ENCODE peak calls at places on chromosomes 5 and 9, in five cellular contexts. A is HepG2, D is HL-60, G is GM23338, I is K562. M is an unnamed sample.

GRCh38 chr5:168798065-168799023 is 219.2 kb upstream of the PANK3 start:
- DNase-seq in I (no peak), G (no peak), A (no peak), D (no peak), M (no peak)

GRCh38 chr5:151023651-151024050 is 3.3 kb downstream of the GPX3 start:
- DNase-seq in D (no peak), I (peak), G (no peak), A (no peak), M (no peak)

GRCh38 chr9:98158071-98158791 is 34.2 kb downstream of the CORO2A start:
- DNase-seq in D (no peak), A (peak), G (no peak), I (no peak), M (peak)

GRCh38 chr5:6634327-6634713 is 1.1 kb downstream of the SRD5A1 start:
- DNase-seq in A (no peak), D (peak), I (no peak), G (peak), M (no peak)

GRCh38 chr9:98791147-98792095 is 4.9 kb downstream of the ANKS6 start:
- DNase-seq in A (peak), I (peak), G (peak), D (peak), M (peak)

GRCh38 chr5:390571-391491 is 52.1 kb upstream of the EXOC3 start:
- DNase-seq in I (no peak), A (no peak), D (no peak), G (no peak), M (peak)

GRCh38 chr5:32092938-32093812 is 80.9 kb downstream of the GOLPH3 start:
- DNase-seq in A (peak), I (peak), G (peak), D (peak), M (peak)

GRCh38 chr5:143350790-143351603 is 52.5 kb downstream of the NR3C1 start:
- DNase-seq in I (no peak), D (peak), G (no peak), A (no peak), M (peak)

GRCh38 chr9:37903581-37903830 is 421 bp downstream of the SLC25A51 start:
- DNase-seq in D (peak), G (peak), I (no peak), A (no peak), M (peak)

GRCh38 chr9:137027369-137028012 is 546 bp downstream of the ABCA2 start:
- DNase-seq in G (peak), D (no peak), A (no peak), I (peak), M (no peak)

GRCh38 chr9:81394816-81395215 is 294.5 kb downstream of the TLE1 start:
- DNase-seq in A (no peak), G (no peak), D (no peak), I (no peak), M (no peak)

GRCh38 chr5:33258553-33258952 is 182.2 kb upstream of the TARS1 start:
- DNase-seq in D (no peak), A (no peak), I (no peak), G (no peak), M (no peak)

GRCh38 chr5:71811779-71812178 is 92.7 kb downstream of the CARTPT start:
- DNase-seq in A (no peak), I (no peak), D (no peak), G (no peak), M (no peak)

GRCh38 chr5:132451387-132451786 is 39.2 kb downstream of the IRF1 start:
- DNase-seq in D (no peak), G (no peak), I (no peak), A (no peak), M (no peak)

GRCh38 chr5:59348189-59348588 is 545.3 kb downstream of the PDE4D start:
- DNase-seq in D (no peak), G (peak), I (no peak), A (peak), M (no peak)

GRCh38 chr9:106745457-106745856 is 117.5 kb upstream of the ZNF462 start:
- DNase-seq in G (no peak), I (no peak), A (no peak), D (no peak), M (no peak)

GRCh38 chr9:91905958-91906585 is 44.0 kb downstream of the ROR2 start:
- DNase-seq in I (peak), G (no peak), D (peak), A (no peak), M (peak)

GRCh38 chr5:109649371-109649770 is 40.4 kb upstream of the MAN2A1 start:
- DNase-seq in A (no peak), G (no peak), I (no peak), D (no peak), M (no peak)

GRCh38 chr9:130118841-130119520 is 53.2 kb upstream of the NCS1 start:
- DNase-seq in D (no peak), I (no peak), A (no peak), G (peak), M (no peak)
- TF ChIP-seq REST in D (no peak), I (no peak), A (no peak), G (no peak), M (no peak)

GRCh38 chr9:109320734-109321448 is at the start of gene EPB41L4B:
- DNase-seq in A (peak), G (peak), I (peak), D (peak), M (peak)
- TF ChIP-seq REST in A (peak), G (peak), I (no peak), D (no peak), M (no peak)

DNA sequence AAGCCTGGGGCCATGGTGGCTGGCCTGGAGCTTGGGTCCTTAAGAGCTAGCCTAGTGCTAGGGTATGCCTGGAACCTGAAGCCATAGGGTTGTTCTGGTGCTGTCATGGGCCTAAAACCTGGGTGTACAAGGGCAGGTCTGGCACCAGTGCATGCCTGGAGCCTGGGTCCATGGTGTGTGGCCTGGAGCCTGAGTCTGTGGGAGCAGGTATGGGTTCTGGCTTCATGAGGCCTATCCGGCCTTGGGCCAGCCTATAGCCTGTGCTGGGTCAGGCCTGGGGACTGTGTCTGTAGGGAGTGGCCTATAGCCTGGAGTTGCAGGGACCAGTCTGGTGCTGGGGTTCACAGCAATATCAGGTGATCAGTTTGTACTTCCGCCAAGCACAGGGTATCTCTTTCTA is 347.2 kb upstream of the MEF2C start:
- DNase-seq in G (no peak), A (no peak), D (no peak), I (no peak), M (no peak)
- TF ChIP-seq REST in G (no peak), A (no peak), D (no peak), I (no peak), M (no peak)

DNA sequence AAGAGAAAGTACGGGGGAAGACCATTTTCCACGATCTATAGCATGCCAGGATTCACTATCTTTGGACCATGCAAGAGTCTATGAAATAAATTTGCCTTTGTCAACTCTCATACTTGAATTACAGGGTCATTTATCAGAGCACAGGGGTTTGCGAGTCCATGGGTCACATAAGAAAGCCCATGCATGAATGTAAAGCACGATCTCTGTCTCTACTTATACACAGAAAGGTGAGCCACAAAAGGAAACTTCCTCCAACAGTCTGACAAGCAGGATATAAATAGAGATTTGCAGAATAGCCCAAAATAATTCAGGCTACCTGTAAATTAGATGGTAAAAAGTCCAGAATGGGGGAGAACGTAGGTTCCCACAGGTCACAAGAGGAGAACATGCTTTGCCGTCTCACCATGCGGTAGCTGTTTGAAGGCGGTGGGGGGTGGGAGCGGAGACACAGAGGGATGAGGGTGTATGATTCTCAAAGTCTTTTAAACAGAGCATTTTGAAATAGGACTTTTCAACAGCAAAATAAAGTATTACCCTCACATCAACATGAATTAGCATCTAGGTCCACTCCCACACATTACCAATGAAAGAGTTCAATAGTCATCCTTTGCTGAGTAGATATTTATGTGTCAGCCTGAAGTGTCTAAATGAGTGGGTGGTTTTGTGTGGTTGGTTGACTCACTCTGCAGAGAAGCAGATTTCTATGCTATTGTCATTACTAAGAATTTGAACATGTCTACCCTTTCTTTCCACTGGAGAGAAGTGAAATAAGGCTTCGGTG is 279.7 kb downstream of the EBF1 start:
- DNase-seq in I (no peak), G (no peak), D (no peak), A (no peak), M (no peak)
- TF ChIP-seq REST in I (no peak), G (no peak), D (no peak), A (no peak), M (no peak)

GRCh38 chr5:124743534-124744169 is 2.8 kb downstream of the ZNF608 start:
- DNase-seq in A (no peak), D (no peak), I (no peak), G (no peak), M (no peak)

GRCh38 chr5:124745367-124746251 is 830 bp downstream of the ZNF608 start:
- DNase-seq in D (no peak), A (no peak), G (no peak), I (no peak), M (no peak)

GRCh38 chr5:124742983-124743533 is 3.4 kb downstream of the ZNF608 start:
- DNase-seq in G (no peak), D (no peak), A (peak), I (no peak), M (no peak)

GRCh38 chr5:124742521-124742920 is 3.9 kb downstream of the ZNF608 start:
- DNase-seq in I (no peak), D (no peak), G (no peak), A (no peak), M (no peak)

DNA sequence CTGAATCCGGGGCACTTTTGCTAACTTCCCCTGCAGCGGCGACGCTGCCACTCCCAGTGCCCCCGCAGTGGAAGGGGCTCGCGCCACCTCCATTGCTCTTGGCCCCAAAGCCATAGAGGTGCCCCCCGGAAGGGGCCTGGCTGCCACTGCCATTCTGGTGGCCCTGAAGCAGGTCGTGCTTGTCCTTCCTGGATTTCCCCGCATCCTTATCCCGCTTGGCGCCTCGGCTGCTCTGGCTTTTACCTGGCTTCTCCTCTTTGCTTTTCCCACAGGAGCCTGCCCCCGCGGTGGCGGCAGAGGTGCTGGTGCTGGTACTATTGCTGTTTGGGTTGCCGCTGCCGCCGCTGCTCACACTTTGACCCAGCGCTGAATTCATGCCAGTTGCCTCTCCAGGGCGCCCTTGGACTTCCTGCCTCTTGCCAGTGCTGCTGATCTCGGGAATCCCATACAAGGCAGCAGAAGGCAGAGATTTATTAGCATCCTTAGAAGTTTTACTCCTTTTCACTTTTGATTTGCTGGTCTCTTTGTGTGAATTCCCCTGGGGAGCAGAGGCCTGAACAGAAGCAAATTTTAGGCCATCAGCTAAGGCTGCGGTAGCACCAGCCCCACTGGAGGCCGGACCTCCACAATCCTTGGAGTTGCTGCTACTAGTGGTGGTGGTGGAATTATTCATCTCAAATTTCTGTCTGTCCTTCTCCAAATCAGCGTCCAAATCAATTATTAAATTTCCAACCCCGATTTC is 2.1 kb downstream of the ZNF608 start:
- DNase-seq in A (no peak), I (no peak), D (no peak), G (no peak), M (no peak)
- TF ChIP-seq REST in A (no peak), I (no peak), D (no peak), G (no peak), M (no peak)

M was measured in A549.